ENCODE peak calls at places on chromosomes 16 and 17, in six cellular contexts. C is NCI-H1048; O is activated naive CD4-positive, alpha-beta T cell treated with Interleukin-2 at 50 U/mL for 16 hours; K is fibroblast of gingiva; F is D341Med; U is GM23338. R is an unnamed sample.

GRCh38 chr17:74343526-74344284 is 17.7 kb downstream of the KIF19 start:
- DNase-seq in C (no peak), O (no peak), K (no peak), F (no peak), U (no peak), R (no peak)

GRCh38 chr17:62705116-62705515 is 77.6 kb downstream of the MRC2 start:
- DNase-seq in C (no peak), O (no peak), K (no peak), F (peak; percentile 9), U (no peak), R (no peak)

GRCh38 chr17:39393732-39394131 is 7.7 kb downstream of the FBXL20 start:
- DNase-seq in C (no peak), O (no peak), K (no peak), F (no peak), U (no peak), R (no peak)

GRCh38 chr16:4412159-4412558 is 4.2 kb downstream of the CORO7 start:
- DNase-seq in C (no peak), O (no peak), K (no peak), F (no peak), U (no peak), R (no peak)

GRCh38 chr17:78043031-78043430 is 84.5 kb downstream of the TNRC6C start:
- DNase-seq in C (no peak), O (no peak), K (no peak), F (no peak), U (no peak), R (no peak)

GRCh38 chr17:4533522-4534502 is 21.4 kb downstream of the MYBBP1A start:
- DNase-seq in C (no peak), O (no peak), K (no peak), F (no peak), U (no peak), R (no peak)

GRCh38 chr16:29809850-29810698 is 1.9 kb upstream of the PRRT2 start:
- DNase-seq in C (no peak), O (peak; percentile 47), K (no peak), F (no peak), U (peak; percentile 35), R (no peak)

GRCh38 chr16:19106625-19107020 is 7.1 kb upstream of the ITPRIPL2 start:
- DNase-seq in C (no peak), O (no peak), K (no peak), F (no peak), U (no peak), R (no peak)

GRCh38 chr16:27080870-27081269 is 14.1 kb downstream of the C16orf82 start:
- DNase-seq in C (no peak), O (no peak), K (no peak), F (no peak), U (peak; percentile 71), R (peak; percentile 1)

GRCh38 chr16:80580109-80580832 is 39.5 kb downstream of the DYNLRB2 start:
- DNase-seq in C (no peak), O (peak; percentile 70), K (no peak), F (no peak), U (peak; percentile 9), R (no peak)